ENCODE peak calls at places on chromosomes 3 and 15, in six cellular contexts. D, K, Z, H, M and U are unnamed samples.

GRCh38 chr3:50117120-50117519 is 28.4 kb downstream of the RBM5 start:
- DNase-seq in M (no peak), K (no peak), D (no peak), Z (no peak), H (no peak), U (no peak)

GRCh38 chr15:67184208-67184925 is 70.1 kb downstream of the AAGAB start:
- DNase-seq in D (no peak), K (no peak), M (no peak), H (peak), Z (no peak), U (peak)

GRCh38 chr3:106728315-106728821 is 648.9 kb upstream of the CCDC54 start:
- DNase-seq in M (no peak), D (no peak), Z (no peak), H (no peak), K (peak), U (no peak)

GRCh38 chr3:194382892-194383223 is 13.3 kb upstream of the LRRC15 start:
- DNase-seq in H (no peak), M (peak), Z (peak), D (no peak), K (no peak), U (no peak)

GRCh38 chr3:100480111-100480510 is 12.3 kb upstream of the TMEM45A start:
- DNase-seq in H (no peak), Z (no peak), K (no peak), D (no peak), M (no peak), U (no peak)

GRCh38 chr3:131551761-131552160 is 49.0 kb upstream of the MRPL3 start:
- DNase-seq in K (no peak), M (no peak), H (peak), D (no peak), Z (no peak), U (no peak)

GRCh38 chr3:24450142-24450932 is 44.3 kb downstream of the THRB start:
- DNase-seq in K (no peak), M (no peak), Z (peak), D (no peak), H (no peak), U (no peak)

GRCh38 chr3:168049366-168049974 is 46.3 kb downstream of the GOLIM4 start:
- DNase-seq in M (peak), H (no peak), Z (no peak), K (peak), D (no peak), U (no peak)

GRCh38 chr15:51966192-51966591 is 5.4 kb downstream of the LEO1 start:
- DNase-seq in M (no peak), K (peak), Z (no peak), D (no peak), H (no peak), U (no peak)

GRCh38 chr15:39235084-39235795 is 345.6 kb upstream of the THBS1 start:
- DNase-seq in Z (no peak), M (no peak), D (no peak), H (no peak), K (peak), U (no peak)

GRCh38 chr3:137201066-137201465 is 243.3 kb downstream of the IL20RB start:
- DNase-seq in Z (no peak), M (no peak), H (no peak), K (no peak), D (no peak), U (no peak)

GRCh38 chr3:170024581-170024980 is 13.2 kb upstream of the GPR160 start:
- DNase-seq in K (no peak), M (no peak), H (no peak), Z (no peak), D (no peak), U (no peak)

GRCh38 chr3:94184781-94185180 is 121.9 kb downstream of the NSUN3 start:
- DNase-seq in D (no peak), Z (no peak), K (peak), H (no peak), M (no peak), U (no peak)

GRCh38 chr3:118949113-118949760 is 85.4 kb downstream of the IGSF11 start:
- DNase-seq in M (no peak), K (no peak), D (no peak), Z (no peak), H (no peak), U (no peak)

GRCh38 chr3:100184960-100185566 is 70.8 kb upstream of the FILIP1L start:
- DNase-seq in D (no peak), Z (no peak), H (no peak), K (no peak), M (no peak), U (no peak)

GRCh38 chr15:57133127-57133968 is 214.9 kb downstream of the TCF12 start:
- DNase-seq in H (no peak), M (peak), Z (no peak), D (no peak), K (peak), U (no peak)
- H3K4me3 ChIP-seq in H (no peak), M (no peak), Z (no peak), D (no peak), K (no peak), U (no peak)

GRCh38 chr3:52056968-52057805 is 816 bp upstream of the DUSP7 start:
- DNase-seq in K (peak), D (peak), H (peak), M (peak), Z (peak), U (peak)
- TF ChIP-seq POLR2A in K (peak), D (no peak), H (peak), M (peak), Z (no peak), U (no peak)

GRCh38 chr15:75573643-75574384 is 5.3 kb downstream of the PTPN9 start:
- DNase-seq in M (no peak), H (no peak), Z (no peak), K (no peak), D (no peak), U (no peak)
- H3K4me3 ChIP-seq in M (no peak), H (no peak), Z (no peak), K (no peak), D (no peak), U (no peak)

GRCh38 chr3:62604301-62604700 is 231.0 kb upstream of the FEZF2 start:
- DNase-seq in D (no peak), K (peak), Z (no peak), H (no peak), M (no peak), U (no peak)

GRCh38 chr3:62602987-62603386 is 229.6 kb upstream of the FEZF2 start:
- DNase-seq in D (no peak), Z (no peak), K (peak), M (no peak), H (no peak), U (no peak)

GRCh38 chr3:62604746-62605351 is 231.5 kb upstream of the FEZF2 start:
- DNase-seq in H (no peak), D (no peak), Z (no peak), K (no peak), M (no peak), U (no peak)

GRCh38 chr3:62600033-62600432 is 226.7 kb upstream of the FEZF2 start:
- DNase-seq in H (no peak), Z (no peak), D (no peak), M (no peak), K (no peak), U (no peak)

DNA sequence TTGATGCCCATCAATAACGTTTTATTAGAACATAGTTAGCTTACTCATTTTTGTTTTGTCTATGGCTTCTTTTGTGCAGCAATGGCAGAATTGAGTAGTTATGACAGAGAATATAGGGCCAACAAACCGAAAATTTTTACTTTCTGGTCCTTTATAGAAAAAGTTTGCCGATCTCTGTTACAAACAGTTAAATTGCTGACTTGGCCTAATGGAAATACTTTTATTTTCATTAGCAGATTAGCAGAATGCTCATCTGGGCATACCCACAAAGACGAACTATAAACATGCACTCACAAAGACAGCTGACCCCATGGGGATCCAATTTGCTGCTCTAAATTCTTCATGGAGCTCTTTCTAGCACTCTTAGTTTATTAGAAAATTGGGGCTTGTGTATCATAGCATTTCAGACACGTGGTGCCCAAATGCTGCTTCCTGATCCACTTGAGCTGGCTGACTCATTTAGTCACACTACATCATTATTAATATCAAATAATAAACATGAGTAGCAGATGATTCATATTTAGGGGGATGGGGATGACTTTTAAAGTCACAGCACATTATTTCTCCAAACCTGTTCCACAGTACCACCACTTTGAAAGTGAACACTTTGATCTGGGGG is 228.0 kb upstream of the FEZF2 start:
- DNase-seq in H (no peak), M (no peak), Z (no peak), D (no peak), K (peak), U (no peak)
- TF ChIP-seq POLR2A in H (no peak), M (no peak), Z (no peak), D (no peak), K (no peak), U (no peak)

DNA sequence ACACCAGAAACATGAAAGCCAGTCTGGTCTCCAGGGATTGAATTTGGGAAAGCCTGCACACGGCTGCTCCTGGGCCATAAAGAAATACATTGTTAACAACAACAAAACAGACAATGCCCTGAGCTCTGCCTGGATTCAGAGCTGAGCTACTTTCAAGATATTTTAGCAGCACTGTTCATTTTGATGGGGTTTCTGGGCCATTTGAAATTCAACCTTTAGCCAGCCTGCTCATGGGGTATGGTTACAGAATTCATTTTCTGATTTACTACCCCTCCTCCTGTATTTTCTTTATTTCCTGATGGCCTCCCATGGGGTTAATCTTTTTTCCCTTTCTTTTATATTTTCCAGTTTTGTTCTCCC is 19.4 kb downstream of the NR2F2 start:
- DNase-seq in M (no peak), K (no peak), Z (no peak), D (no peak), H (no peak), U (no peak)
- H3K4me3 ChIP-seq in M (no peak), K (no peak), Z (no peak), D (no peak), H (peak), U (no peak)

GRCh38 chr3:30343067-30343831 is 263.2 kb upstream of the TGFBR2 start:
- DNase-seq in H (no peak), K (no peak), D (no peak), Z (no peak), M (no peak), U (no peak)
- TF ChIP-seq POLR2A in H (no peak), K (no peak), D (no peak), Z (no peak), M (no peak), U (no peak)